ENCODE peak calls at places on chromosomes 6 and 20, in seven cellular contexts. K is kidney epithelial cell, E is pancreas, V is psoas muscle, X is heart left ventricle, W is colonic mucosa, F is ovary. O is an unnamed sample. For H3K36me3, the result is how much of the 10 kb centered on the place peaks cover.

GRCh38 chr6:112216699-112217551 is 37.4 kb downstream of the LAMA4 start:
- DNase-seq in X (no peak), W (no peak), V (no peak), F (no peak), K (peak), E (no peak), O (peak)

GRCh38 chr6:148720371-148720770 is 26.5 kb upstream of the UST start:
- DNase-seq in W (no peak), V (no peak), X (no peak), F (no peak), K (peak), E (no peak), O (no peak)

GRCh38 chr6:109006818-109007217 is 87.8 kb downstream of the SESN1 start:
- DNase-seq in V (no peak), E (no peak), W (no peak), K (no peak), F (no peak), X (no peak), O (no peak)

GRCh38 chr20:44354979-44355502 is 458 bp upstream of the HNF4A start:
- DNase-seq in W (peak), X (no peak), V (no peak), K (no peak), E (no peak), F (no peak), O (no peak)

GRCh38 chr6:124823240-124824105 is 138.8 kb upstream of the RNF217 start:
- DNase-seq in E (no peak), X (no peak), W (no peak), V (no peak), K (no peak), F (no peak), O (no peak)

GRCh38 chr6:130204322-130204721 is 18.4 kb downstream of the SAMD3 start:
- DNase-seq in F (no peak), X (no peak), W (no peak), V (no peak), E (no peak), K (no peak), O (no peak)

GRCh38 chr6:73798592-73798991 is 102.6 kb downstream of the CD109 start:
- DNase-seq in K (peak), W (peak), V (no peak), F (no peak), X (no peak), E (no peak), O (peak)

GRCh38 chr20:60215786-60216730 is 257.8 kb downstream of the CDH26 start:
- DNase-seq in K (no peak), W (no peak), V (no peak), E (no peak), X (no peak), F (no peak), O (no peak)

GRCh38 chr20:39004508-39004907 is 42.4 kb downstream of the DHX35 start:
- DNase-seq in W (peak), F (no peak), X (no peak), E (no peak), V (no peak), K (no peak), O (peak)

GRCh38 chr6:92126088-92126487 is 1293.3 kb downstream of the EPHA7 start:
- DNase-seq in V (no peak), K (no peak), W (no peak), F (no peak), E (no peak), X (no peak), O (peak)

GRCh38 chr6:24140572-24140971 is 14.6 kb downstream of the NRSN1 start:
- DNase-seq in E (no peak), K (no peak), V (peak), X (peak), F (no peak), W (no peak), O (no peak)

GRCh38 chr20:48571945-48572589 is 255.7 kb downstream of the PREX1 start:
- DNase-seq in K (no peak), W (no peak), F (no peak), V (no peak), X (no peak), E (no peak), O (no peak)

GRCh38 chr6:65638047-65638831 is 68.8 kb downstream of the EYS start:
- DNase-seq in W (peak), K (no peak), E (no peak), F (no peak), V (no peak), X (no peak), O (no peak)

GRCh38 chr20:50446351-50447101 is 63.7 kb upstream of the PTPN1 start:
- DNase-seq in K (no peak), F (no peak), V (no peak), E (no peak), W (peak), X (no peak), O (no peak)

GRCh38 chr6:150881911-150882481 is 16.5 kb downstream of the MTHFD1L start:
- DNase-seq in V (no peak), X (no peak), W (no peak), F (peak), K (peak), E (no peak), O (peak)

GRCh38 chr6:136811261-136811660 is 11.1 kb upstream of the PEX7 start:
- DNase-seq in W (no peak), F (no peak), K (no peak), V (no peak), X (no peak), E (no peak), O (no peak)

GRCh38 chr20:60316759-60317158 is 358.5 kb downstream of the CDH26 start:
- DNase-seq in K (no peak), F (no peak), V (no peak), E (no peak), X (no peak), W (no peak), O (no peak)

GRCh38 chr6:73073238-73073637 is 152.1 kb downstream of the KHDC1L start:
- DNase-seq in W (no peak), E (no peak), V (no peak), X (no peak), K (no peak), F (no peak), O (peak)

GRCh38 chr6:46491201-46491788 is at the start of gene RCAN2:
- DNase-seq in K (no peak), E (peak), W (peak), F (peak), V (peak), X (peak), O (peak)

GRCh38 chr6:7541175-7542064 is at the start of gene DSP:
- DNase-seq in X (peak), V (peak), K (no peak), W (peak), E (peak), F (no peak), O (peak)

GRCh38 chr6:69286341-69286740 is 510.5 kb downstream of the LMBRD1 start:
- DNase-seq in W (no peak), F (no peak), V (no peak), X (no peak), K (no peak), E (no peak), O (no peak)

GRCh38 chr6:106159531-106159940 is 73.4 kb downstream of the PRDM1 start:
- DNase-seq in V (no peak), E (no peak), K (peak), W (no peak), X (no peak), F (no peak), O (peak)

GRCh38 chr6:13437597-13437996 is 49.8 kb downstream of the GFOD1 start:
- DNase-seq in K (no peak), X (no peak), W (no peak), V (no peak), F (no peak), E (no peak), O (no peak)

GRCh38 chr6:17863971-17864754 is 123.3 kb downstream of the KIF13A start:
- DNase-seq in V (peak), X (no peak), W (peak), K (peak), E (no peak), F (no peak), O (peak)

GRCh38 chr6:119148825-119149525 is 70.5 kb upstream of the FAM184A start:
- DNase-seq in K (no peak), W (no peak), E (no peak), F (no peak), V (no peak), X (no peak), O (peak)
- TF ChIP-seq CTCF in K (no peak), W (no peak), E (no peak), F (no peak), V (no peak), X (no peak), O (no peak)

GRCh38 chr6:2614155-2614554 is 136.6 kb downstream of the MYLK4 start:
- DNase-seq in K (no peak), F (no peak), V (no peak), W (no peak), E (no peak), X (no peak), O (no peak)

GRCh38 chr6:2611092-2611491 is 139.6 kb downstream of the MYLK4 start:
- DNase-seq in V (no peak), X (no peak), K (no peak), F (no peak), W (no peak), E (peak), O (peak)

GRCh38 chr6:2608508-2608907 is 142.2 kb downstream of the MYLK4 start:
- DNase-seq in K (no peak), F (no peak), E (no peak), V (no peak), W (no peak), X (no peak), O (no peak)
- H3K4me3 ChIP-seq in K (no peak), F (no peak), E (no peak), V (no peak), W (no peak), X (no peak), O (no peak)

DNA sequence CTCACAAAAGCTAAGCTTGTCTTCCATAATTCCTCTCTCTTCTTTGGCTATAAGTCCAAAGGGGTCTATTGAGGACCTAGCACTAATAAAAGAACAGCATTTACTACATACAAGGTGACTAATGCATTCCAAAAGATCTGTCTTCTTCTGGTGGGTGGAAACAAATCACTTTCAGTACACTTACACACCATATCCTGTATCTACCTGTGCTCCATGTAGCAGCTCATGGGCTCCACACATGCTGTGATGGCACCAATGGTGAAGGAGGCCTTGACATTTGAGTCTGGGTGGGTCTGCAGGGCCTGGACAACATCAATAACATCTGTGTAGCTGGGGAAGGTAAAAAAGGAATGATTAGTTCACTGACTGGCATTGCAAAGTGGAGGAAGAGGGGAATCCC is 42.4 kb upstream of the SLC4A11 start:
- DNase-seq in F (no peak), K (no peak), V (no peak), X (no peak), W (no peak), E (no peak), O (no peak)
- H3K36me3 ChIP-seq in F (under half), K (under half), V (half or more), X (under half), W (under half), E (under half), O (under half)

DNA sequence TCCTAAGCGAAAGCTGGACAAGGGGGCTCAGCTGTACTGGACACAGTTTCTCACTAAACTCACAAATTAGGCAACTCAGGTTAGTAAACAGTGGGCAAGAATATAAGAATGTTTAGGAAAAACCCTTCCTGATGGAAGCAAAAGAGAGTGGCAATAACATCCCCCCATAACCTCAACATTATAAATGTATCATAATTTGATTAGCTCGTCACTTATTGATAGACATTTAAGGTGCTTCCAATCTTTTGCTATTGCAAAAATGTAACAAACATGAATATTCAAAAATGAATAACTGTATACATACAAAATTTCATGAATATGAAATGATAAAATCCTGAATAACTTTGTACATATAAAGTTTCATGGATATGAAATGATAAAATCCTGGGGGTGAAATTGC is 415.7 kb downstream of the EPM2A start:
- DNase-seq in K (no peak), V (no peak), F (no peak), W (no peak), X (no peak), E (no peak), O (no peak)
- TF ChIP-seq CTCF in K (no peak), V (no peak), F (no peak), W (no peak), X (no peak), E (no peak), O (no peak)

GRCh38 chr6:5851261-5851757 is 155.4 kb downstream of the NRN1 start:
- DNase-seq in E (peak), X (peak), K (peak), W (peak), V (no peak), F (no peak), O (peak)

GRCh38 chr6:5854900-5855299 is 151.8 kb downstream of the NRN1 start:
- DNase-seq in K (no peak), W (no peak), X (no peak), F (no peak), V (no peak), E (no peak), O (no peak)

GRCh38 chr6:5846889-5847288 is 159.8 kb downstream of the NRN1 start:
- DNase-seq in E (no peak), V (no peak), F (no peak), K (no peak), X (no peak), W (no peak), O (no peak)

GRCh38 chr6:5846335-5846734 is 160.4 kb downstream of the NRN1 start:
- DNase-seq in X (no peak), K (no peak), V (no peak), E (no peak), W (no peak), F (no peak), O (no peak)

GRCh38 chr6:5850848-5851255 is 155.9 kb downstream of the NRN1 start:
- DNase-seq in V (no peak), X (no peak), W (peak), F (no peak), K (no peak), E (no peak), O (no peak)
- H3K4me3 ChIP-seq in V (peak), X (peak), W (peak), F (no peak), K (peak), E (no peak), O (no peak)

DNA sequence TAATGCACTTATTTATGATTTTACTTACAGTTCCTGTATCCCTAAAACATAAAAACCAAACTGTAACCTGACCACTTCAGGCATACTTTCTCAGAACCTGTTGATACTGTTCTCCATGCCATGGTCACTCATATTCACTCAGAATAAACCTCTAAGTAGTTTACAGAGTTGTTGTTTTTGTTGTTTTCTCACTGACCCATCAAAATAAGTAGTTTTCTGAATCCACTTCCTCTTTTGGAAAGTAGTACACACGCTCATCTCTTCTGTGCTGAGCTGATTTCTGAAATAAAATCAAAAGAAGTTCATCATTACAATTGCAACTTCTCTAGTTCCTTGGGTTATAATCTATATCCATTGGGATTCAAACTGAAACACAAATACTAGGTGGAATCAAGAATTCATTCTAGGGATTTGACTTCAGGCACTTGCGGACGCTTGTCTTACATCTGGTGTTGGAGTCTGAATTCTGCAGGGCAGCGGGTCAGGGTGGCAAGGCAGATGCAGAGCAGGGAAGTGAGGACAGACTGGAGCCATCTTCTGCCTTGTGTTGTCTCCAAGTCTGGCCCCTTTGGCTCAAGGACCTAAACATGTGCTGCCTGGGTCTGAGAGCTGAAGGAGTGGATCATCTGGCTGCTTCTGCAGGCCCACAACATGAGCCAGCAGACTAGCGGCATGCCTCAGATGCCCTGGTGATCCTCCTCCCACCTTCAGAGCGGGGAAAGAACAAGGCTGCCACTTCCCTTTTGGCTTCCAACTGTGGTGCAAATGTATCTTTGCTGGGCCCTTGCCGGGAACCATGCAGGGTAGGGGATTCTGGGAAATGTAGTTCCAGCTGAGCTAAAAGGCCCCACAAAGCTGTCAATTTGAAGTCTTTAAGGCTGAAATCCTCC is 167.9 kb upstream of the MYLIP start:
- DNase-seq in X (no peak), E (no peak), F (no peak), W (no peak), K (no peak), V (no peak), O (no peak)
- H3K36me3 ChIP-seq in X (under half), E (under half), F (under half), W (under half), K (under half), V (under half), O (under half)

GRCh38 chr6:107440935-107441334 is 18.4 kb downstream of the PDSS2 start:
- DNase-seq in E (no peak), V (no peak), K (no peak), F (no peak), W (no peak), X (no peak), O (no peak)

GRCh38 chr6:107443066-107443903 is 16.1 kb downstream of the PDSS2 start:
- DNase-seq in E (no peak), W (no peak), K (no peak), X (no peak), V (no peak), F (no peak), O (peak)

GRCh38 chr6:107441706-107442105 is 17.7 kb downstream of the PDSS2 start:
- DNase-seq in V (no peak), F (no peak), X (no peak), W (no peak), E (no peak), K (no peak), O (no peak)

GRCh38 chr6:107444277-107444676 is 15.1 kb downstream of the PDSS2 start:
- DNase-seq in V (no peak), W (no peak), K (no peak), E (no peak), F (no peak), X (no peak), O (no peak)

GRCh38 chr6:107443904-107444267 is 15.5 kb downstream of the PDSS2 start:
- DNase-seq in V (no peak), E (no peak), K (no peak), W (no peak), X (no peak), F (no peak), O (no peak)
- TF ChIP-seq CTCF in V (no peak), E (no peak), K (no peak), W (no peak), X (no peak), F (no peak), O (no peak)

GRCh38 chr6:56073761-56074160 is 173.6 kb downstream of the COL21A1 start:
- DNase-seq in F (no peak), E (no peak), V (no peak), K (no peak), W (no peak), X (no peak), O (no peak)
- H3K4me3 ChIP-seq in F (no peak), E (no peak), V (no peak), K (no peak), W (no peak), X (no peak), O (no peak)

GRCh38 chr6:33642897-33643296 is 21.8 kb downstream of the ITPR3 start:
- DNase-seq in E (no peak), W (no peak), K (no peak), X (no peak), V (no peak), F (no peak), O (no peak)
- H3K36me3 ChIP-seq in E (under half), W (under half), K (under half), X (under half), V (under half), F (under half), O (under half)

DNA sequence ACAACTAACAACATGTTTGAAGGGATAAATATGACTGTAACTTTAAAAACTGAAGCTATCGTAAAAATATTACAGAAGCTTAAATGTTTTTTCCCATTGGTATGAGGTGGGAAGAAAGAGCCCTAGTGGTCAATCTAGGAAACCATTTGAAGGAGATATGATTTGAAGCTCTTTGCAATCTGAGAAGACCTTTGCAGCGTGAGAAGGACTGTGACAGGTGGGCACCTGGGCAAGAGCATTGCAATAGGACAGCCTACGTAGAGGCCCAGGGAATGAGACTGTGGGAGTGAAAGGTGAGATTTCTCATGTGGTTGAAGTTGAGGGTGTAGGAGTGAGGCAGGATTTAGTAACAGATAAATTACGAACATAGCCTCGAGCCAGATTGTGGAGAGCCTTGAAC is 108.0 kb upstream of the PDE7B start:
- DNase-seq in W (no peak), F (no peak), E (no peak), K (no peak), X (no peak), V (no peak), O (no peak)
- TF ChIP-seq CTCF in W (no peak), F (no peak), E (no peak), K (no peak), X (no peak), V (no peak), O (no peak)